ENCODE peak calls at places on chromosomes 11 and 22, in ten cellular contexts. C is HCT116, O is choroid plexus epithelial cell, F is left ventricle myocardium inferior, W is brain microvascular endothelial cell, N is coronary artery, I is cardiac fibroblast, E is BJ, D is K562, J is astrocyte of the cerebellum. M is an unnamed sample.

GRCh38 chr11:61149624-61150615 is 11.3 kb downstream of the VPS37C start:
- DNase-seq in C (no peak), O (peak; percentile 29), F (no peak), W (no peak), N (no peak), I (peak; percentile 33), E (no peak), D (peak; percentile 64), J (no peak), M (peak; percentile 16)

GRCh38 chr22:36439481-36440271 is 41.8 kb downstream of the TXN2 start:
- DNase-seq in C (no peak), O (peak; percentile 94), F (peak; percentile 67), W (peak; percentile 92), N (no peak), I (peak; percentile 96), E (peak; percentile 86), D (peak; percentile 63), J (peak; percentile 59), M (peak; percentile 88)

GRCh38 chr11:134024420-134025085 is 44.3 kb upstream of the JAM3 start:
- DNase-seq in C (no peak), O (no peak), F (no peak), W (no peak), N (no peak), I (no peak), E (no peak), D (no peak), J (no peak), M (no peak)

GRCh38 chr22:26617251-26618199 is at the start of gene CRYBB1:
- DNase-seq in C (no peak), O (no peak), F (peak; percentile 41), W (no peak), N (no peak), I (peak; percentile 7), E (peak; percentile 7), D (peak; percentile 54), J (no peak), M (peak; percentile 11)

GRCh38 chr11:119051440-119052162 is 5.4 kb downstream of the HYOU1 start:
- DNase-seq in C (no peak), O (no peak), F (no peak), W (no peak), N (no peak), I (no peak), E (no peak), D (no peak), J (no peak), M (no peak)

GRCh38 chr11:3130269-3131071 is 34.6 kb downstream of the OSBPL5 start:
- DNase-seq in C (no peak), O (no peak), F (peak; percentile 16), W (no peak), N (no peak), I (no peak), E (no peak), D (no peak), J (no peak), M (no peak)

GRCh38 chr11:93662177-93662575 is 694 bp downstream of the CEP295 start:
- DNase-seq in C (no peak), O (no peak), F (no peak), W (no peak), N (no peak), I (no peak), E (no peak), D (no peak), J (no peak), M (no peak)

GRCh38 chr11:5007561-5007960 is 12.9 kb downstream of the OR51L1 start:
- DNase-seq in C (no peak), O (peak; percentile 2), F (no peak), W (no peak), N (no peak), I (peak; percentile 17), E (no peak), D (peak; percentile 18), J (no peak), M (no peak)

GRCh38 chr22:33666661-33667619 is 253.3 kb downstream of the LARGE1 start:
- DNase-seq in C (no peak), O (no peak), F (no peak), W (no peak), N (no peak), I (no peak), E (no peak), D (no peak), J (no peak), M (no peak)

GRCh38 chr11:111565111-111565720 is 24.7 kb downstream of the LAYN start:
- DNase-seq in C (peak; percentile 63), O (peak; percentile 87), F (peak; percentile 26), W (peak; percentile 79), N (no peak), I (peak; percentile 86), E (no peak), D (peak; percentile 62), J (peak; percentile 73), M (peak; percentile 89)

GRCh38 chr11:297666-298405 is 1.5 kb downstream of the IFITM5 start:
- DNase-seq in C (no peak), O (no peak), F (peak; percentile 46), W (no peak), N (no peak), I (no peak), E (no peak), D (peak; percentile 70), J (no peak), M (peak; percentile 63)

GRCh38 chr11:31805037-31805628 is 6.0 kb downstream of the PAX6 start:
- DNase-seq in C (no peak), O (no peak), F (no peak), W (no peak), N (no peak), I (no peak), E (no peak), D (no peak), J (no peak), M (no peak)

DNA sequence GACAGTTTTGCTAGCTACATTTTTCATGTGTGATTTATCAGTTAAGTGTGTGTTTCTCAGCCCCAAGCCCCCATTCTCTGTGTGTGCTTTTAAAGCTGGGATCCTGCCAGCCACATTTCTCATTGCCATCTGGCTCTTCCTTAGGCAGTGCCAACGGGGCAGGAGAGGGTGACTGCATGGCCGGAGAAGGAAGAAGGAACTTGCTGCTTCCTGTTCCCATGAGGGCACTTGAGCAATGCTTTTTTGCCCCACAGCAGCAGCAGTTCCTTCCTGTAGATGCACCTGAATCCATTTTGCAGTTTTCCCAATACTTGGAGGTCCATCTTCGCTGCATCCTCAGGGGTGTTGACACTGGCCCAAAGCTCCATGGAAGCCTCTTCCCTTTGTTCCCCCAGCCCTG is 37.5 kb downstream of the TNRC6B start:
- DNase-seq in C (no peak), O (no peak), F (peak; percentile 28), W (no peak), N (peak; percentile 50), I (peak; percentile 26), E (no peak), D (no peak), J (no peak), M (no peak)
- H3K4me3 ChIP-seq in C (no peak overlapping the region), O (no peak overlapping the region), F (no peak overlapping the region), W (no peak overlapping the region), N (no peak overlapping the region), I (no peak overlapping the region), E (no peak overlapping the region), D (no peak overlapping the region), J (no peak overlapping the region), M (no peak overlapping the region)

GRCh38 chr11:103700605-103701004 is 335.8 kb upstream of the DDI1 start:
- DNase-seq in C (no peak), O (peak; percentile 71), F (no peak), W (peak; percentile 63), N (no peak), I (peak; percentile 89), E (peak; percentile 86), D (no peak), J (no peak), M (peak; percentile 88)

GRCh38 chr11:103699656-103700055 is 336.8 kb upstream of the DDI1 start:
- DNase-seq in C (no peak), O (no peak), F (no peak), W (no peak), N (no peak), I (no peak), E (no peak), D (no peak), J (no peak), M (no peak)

GRCh38 chr11:103696130-103696529 is 340.3 kb upstream of the DDI1 start:
- DNase-seq in C (no peak), O (no peak), F (no peak), W (no peak), N (no peak), I (no peak), E (no peak), D (no peak), J (no peak), M (no peak)

GRCh38 chr11:103703437-103703836 is 333.0 kb upstream of the DDI1 start:
- DNase-seq in C (no peak), O (no peak), F (no peak), W (no peak), N (no peak), I (no peak), E (no peak), D (no peak), J (no peak), M (no peak)

DNA sequence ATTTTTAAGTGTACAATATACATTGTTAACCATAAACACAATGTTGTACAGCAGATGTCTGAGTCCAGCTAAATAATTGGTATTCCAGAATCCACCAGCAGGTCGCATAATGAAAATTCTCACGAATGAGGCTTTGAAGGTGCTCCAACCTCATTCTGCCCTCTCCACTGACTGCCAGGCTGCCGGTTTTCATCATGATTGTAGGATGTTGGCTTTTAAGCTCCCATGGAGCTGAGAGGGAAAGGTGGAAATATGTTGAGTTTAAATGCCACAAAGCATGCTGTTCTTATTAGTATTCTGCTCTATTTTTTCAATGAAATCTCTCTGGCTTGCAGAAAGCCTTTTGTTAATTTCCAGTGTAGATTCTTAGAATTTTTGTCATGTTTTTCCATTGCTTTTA is 337.2 kb upstream of the DDI1 start:
- DNase-seq in C (no peak), O (peak; percentile 25), F (no peak), W (no peak), N (no peak), I (no peak), E (no peak), D (no peak), J (no peak), M (peak; percentile 67)
- TF ChIP-seq CTCF in C (no peak), O (peak; percentile 36), F (no peak), W (peak; percentile 34), N (no peak), I (no peak), E (no peak), D (no peak), J (peak; percentile 22), M (peak; percentile 35)

DNA sequence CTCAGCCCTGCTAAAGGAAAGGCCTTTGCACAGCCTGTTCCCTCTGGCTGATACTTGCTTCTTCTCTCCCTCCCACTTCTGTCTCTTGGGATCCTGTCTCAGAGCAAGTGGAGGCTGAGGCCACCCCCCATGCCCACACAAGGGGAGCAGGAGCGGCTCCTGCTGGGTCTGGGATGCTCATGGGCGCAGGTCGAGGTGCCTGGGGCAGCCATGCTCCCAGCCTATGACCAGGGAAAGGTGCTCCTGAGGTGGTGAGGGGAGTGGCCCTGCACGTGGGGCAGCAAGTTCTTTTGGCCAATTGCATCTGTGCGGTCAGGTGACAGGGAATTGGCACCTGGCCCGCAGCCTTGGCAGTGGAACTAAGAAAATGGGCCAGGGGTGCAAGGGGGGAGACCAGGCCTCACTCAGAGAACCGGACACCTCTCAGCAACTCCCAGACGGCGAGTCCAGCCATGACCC is 1.5 kb downstream of the MAPK11 start:
- DNase-seq in C (no peak), O (peak; percentile 26), F (no peak), W (no peak), N (no peak), I (no peak), E (no peak), D (no peak), J (no peak), M (no peak)
- H3K4me3 ChIP-seq in C (no peak overlapping the region), O (no peak overlapping the region), F (peak overlapping the region; percentile 67), W (no peak overlapping the region), N (peak overlapping the region; percentile 78), I (no peak overlapping the region), E (no peak overlapping the region), D (no peak overlapping the region), J (no peak overlapping the region), M (no peak overlapping the region)

GRCh38 chr11:128021304-128022006 is 565.9 kb downstream of the ETS1 start:
- DNase-seq in C (no peak), O (peak; percentile 40), F (no peak), W (no peak), N (no peak), I (peak; percentile 41), E (no peak), D (no peak), J (no peak), M (peak; percentile 46)
- TF ChIP-seq CTCF in C (peak; percentile 13), O (peak; percentile 59), F (peak; percentile 33), W (peak; percentile 60), N (no peak), I (peak; percentile 51), E (peak; percentile 68), D (no peak), J (peak; percentile 40), M (peak; percentile 53)

M was measured in fibroblast of the aortic adventitia.